ENCODE peak calls at places on chromosomes 13 and 19, in nine cellular contexts. B, F, W, S, V, Z, D, I and E are unnamed samples.

GRCh38 chr13:98664047-98664446 is 87.1 kb upstream of the STK24 start:
- DNase-seq in B (no peak), F (no peak), W (no peak), S (no peak), V (peak; percentile 5), Z (no peak), D (no peak), I (no peak), E (no peak)

GRCh38 chr13:47170971-47171370 is 274.1 kb upstream of the HTR2A start:
- DNase-seq in B (no peak), F (no peak), W (no peak), S (no peak), V (no peak), Z (no peak), D (no peak), I (no peak), E (no peak)

GRCh38 chr13:40211586-40211968 is 454.9 kb downstream of the FOXO1 start:
- DNase-seq in B (no peak), F (no peak), W (no peak), S (no peak), V (no peak), Z (no peak), D (no peak), I (no peak), E (no peak)

GRCh38 chr19:34096020-34096915 is 76.0 kb upstream of the LSM14A start:
- DNase-seq in B (no peak), F (no peak), W (no peak), S (no peak), V (peak; percentile 51), Z (peak; percentile 72), D (peak; percentile 16), I (no peak), E (no peak)

GRCh38 chr13:90750957-90751356 is 596.5 kb upstream of the MIR17HG start:
- DNase-seq in B (no peak), F (no peak), W (no peak), S (no peak), V (no peak), Z (peak; percentile 5), D (no peak), I (no peak), E (no peak)

GRCh38 chr19:44576843-44577565 is 36.4 kb upstream of the IGSF23 start:
- DNase-seq in B (no peak), F (no peak), W (peak; percentile 56), S (no peak), V (no peak), Z (peak; percentile 32), D (no peak), I (no peak), E (peak; percentile 56)

GRCh38 chr13:25951831-25952230 is 100.0 kb downstream of the SHISA2 start:
- DNase-seq in B (no peak), F (no peak), W (no peak), S (no peak), V (no peak), Z (no peak), D (no peak), I (no peak), E (no peak)

GRCh38 chr13:79709526-79709925 is 228.6 kb downstream of the NDFIP2 start:
- DNase-seq in B (no peak), F (no peak), W (no peak), S (no peak), V (no peak), Z (no peak), D (no peak), I (no peak), E (no peak)

GRCh38 chr13:77868717-77869116 is 49.9 kb downstream of the EDNRB start:
- DNase-seq in B (no peak), F (no peak), W (no peak), S (no peak), V (no peak), Z (no peak), D (no peak), I (no peak), E (no peak)

GRCh38 chr13:76286178-76286577 is 600.0 kb downstream of the KCTD12 start:
- DNase-seq in B (no peak), F (no peak), W (no peak), S (no peak), V (no peak), Z (no peak), D (no peak), I (no peak), E (no peak)

GRCh38 chr19:43555185-43555770 is 20.0 kb downstream of the XRCC1 start:
- DNase-seq in B (no peak), F (peak; percentile 75), W (peak; percentile 53), S (peak; percentile 62), V (peak; percentile 53), Z (peak; percentile 85), D (peak; percentile 68), I (peak; percentile 61), E (peak; percentile 78)

GRCh38 chr13:99439850-99440604 is 61.2 kb upstream of the TM9SF2 start:
- DNase-seq in B (no peak), F (no peak), W (no peak), S (no peak), V (no peak), Z (no peak), D (no peak), I (no peak), E (no peak)

GRCh38 chr13:24361852-24362366 is 52.5 kb downstream of the C1QTNF9 start:
- DNase-seq in B (no peak), F (no peak), W (no peak), S (no peak), V (no peak), Z (no peak), D (no peak), I (no peak), E (no peak)

GRCh38 chr13:71869274-71869673 is 2.3 kb upstream of the DACH1 start:
- DNase-seq in B (no peak), F (no peak), W (no peak), S (no peak), V (no peak), Z (no peak), D (no peak), I (no peak), E (no peak)

GRCh38 chr13:71866173-71867091 is 572 bp downstream of the DACH1 start:
- DNase-seq in B (no peak), F (no peak), W (peak; percentile 25), S (peak; percentile 51), V (no peak), Z (peak; percentile 70), D (peak; percentile 27), I (no peak), E (peak; percentile 31)

GRCh38 chr13:71865858-71866172 is 1.2 kb downstream of the DACH1 start:
- DNase-seq in B (no peak), F (peak; percentile 62), W (peak; percentile 25), S (no peak), V (no peak), Z (peak; percentile 65), D (no peak), I (no peak), E (no peak)

GRCh38 chr13:71864981-71865857 is 1.8 kb downstream of the DACH1 start:
- DNase-seq in B (no peak), F (peak; percentile 55), W (peak; percentile 40), S (peak; percentile 51), V (no peak), Z (peak; percentile 73), D (no peak), I (no peak), E (no peak)

DNA sequence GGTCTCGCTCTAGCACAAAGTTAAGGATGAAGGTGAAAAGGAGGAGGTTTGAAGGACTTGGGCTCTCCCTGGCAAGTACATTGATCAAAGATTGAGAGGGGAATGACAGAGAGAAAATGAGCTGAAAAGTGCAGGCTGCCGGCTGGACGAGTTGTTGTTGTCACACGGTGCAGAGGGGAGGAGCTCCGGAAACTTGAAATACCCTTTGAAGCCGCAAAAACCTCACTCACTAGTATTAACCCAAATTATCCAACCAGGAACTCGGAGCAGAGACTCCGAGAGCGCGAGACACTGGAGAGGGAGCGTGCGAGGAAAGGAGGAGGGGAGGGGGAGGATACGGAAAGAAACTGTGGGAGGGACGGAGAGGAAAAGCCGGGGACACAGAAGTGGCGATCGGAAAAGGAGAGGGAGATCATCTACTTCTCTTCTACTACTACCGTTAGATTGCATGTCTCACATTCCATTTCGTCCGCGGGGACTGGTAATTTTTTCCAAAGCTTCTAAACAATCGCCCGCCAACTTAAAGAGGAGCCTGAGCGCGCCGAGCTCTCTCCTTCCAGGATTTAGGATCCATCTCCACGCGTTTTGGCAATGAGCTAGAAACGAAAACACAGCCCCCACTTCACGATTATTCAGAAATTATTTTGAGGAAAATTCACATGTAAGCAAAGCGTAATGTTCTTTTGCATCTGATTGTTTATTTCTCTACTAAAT is at the start of gene DACH1:
- DNase-seq in B (no peak), F (no peak), W (peak; percentile 53), S (peak; percentile 59), V (no peak), Z (peak; percentile 69), D (peak; percentile 77), I (no peak), E (peak; percentile 28)
- TF ChIP-seq POLR2AphosphoS5 in B (peak; percentile 20), F (no peak), W (peak; percentile 61), S (no peak), V (no peak), Z (no peak), D (peak; percentile 78), I (no peak), E (no peak)

GRCh38 chr19:17749912-17750317 is 1.4 kb upstream of the FCHO1 start:
- DNase-seq in B (no peak), F (no peak), W (no peak), S (no peak), V (no peak), Z (no peak), D (no peak), I (no peak), E (no peak)
- H3K4me1 ChIP-seq in B (peaks cover 13% of the 10 kb centered on the region), F (peaks cover 6% of the 10 kb centered on the region), W (peaks cover 14% of the 10 kb centered on the region), S (no peaks in the 10 kb centered on the region), V (no peaks in the 10 kb centered on the region), Z (peaks cover under 1% of the 10 kb centered on the region), D (no peaks in the 10 kb centered on the region), I (peaks cover 5% of the 10 kb centered on the region), E (peaks cover 36% of the 10 kb centered on the region)

DNA sequence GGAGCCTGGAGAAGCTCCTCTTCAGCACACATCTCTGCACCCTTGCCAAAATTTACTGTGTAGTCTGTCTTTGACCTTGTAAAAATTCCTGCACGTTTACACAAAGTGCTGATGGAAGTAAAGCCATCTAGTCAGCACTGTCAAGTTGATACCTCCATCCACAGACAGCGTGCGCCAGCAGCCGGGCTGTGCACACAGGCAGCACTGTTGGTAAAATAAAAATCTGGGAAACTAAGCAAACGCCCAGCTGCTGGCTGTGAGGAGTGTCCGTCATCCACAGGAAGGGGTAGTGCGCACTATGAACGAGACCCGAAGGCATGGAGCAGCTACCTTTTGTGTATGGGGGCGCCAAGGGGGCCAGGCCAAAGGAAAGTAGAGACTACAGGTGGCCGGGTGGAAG is 17.4 kb upstream of the SIGLEC11 start:
- DNase-seq in B (no peak), F (no peak), W (no peak), S (no peak), V (no peak), Z (no peak), D (no peak), I (no peak), E (no peak)
- H3K27ac ChIP-seq in B (no peak overlapping the region), F (no peak overlapping the region), W (no peak overlapping the region), S (no peak overlapping the region), V (no peak overlapping the region), Z (no peak overlapping the region), D (no peak overlapping the region), I (no peak overlapping the region), E (no peak overlapping the region)

GRCh38 chr19:47331931-47332547 is at the start of gene C5AR2:
- DNase-seq in B (no peak), F (no peak), W (no peak), S (no peak), V (no peak), Z (no peak), D (no peak), I (no peak), E (no peak)
- TF ChIP-seq POLR2AphosphoS5 in B (peak; percentile 49), F (peak; percentile 49), W (no peak), S (no peak), V (no peak), Z (no peak), D (no peak), I (no peak), E (no peak)

GRCh38 chr13:29959086-29959485 is 108.7 kb upstream of the UBL3 start:
- DNase-seq in B (no peak), F (no peak), W (no peak), S (no peak), V (no peak), Z (no peak), D (no peak), I (no peak), E (no peak)
- H3K4me1 ChIP-seq in B (peaks cover 10% of the 10 kb centered on the region), F (no peaks in the 10 kb centered on the region), W (no peaks in the 10 kb centered on the region), S (no peaks in the 10 kb centered on the region), V (no peaks in the 10 kb centered on the region), Z (no peaks in the 10 kb centered on the region), D (no peaks in the 10 kb centered on the region), I (peaks cover 22% of the 10 kb centered on the region), E (no peaks in the 10 kb centered on the region)